ENCODE peak calls at places on chromosomes 4 and X, in seven cellular contexts. O is trophoblast cell, M is H9, N is mesendoderm, A is IMR-90, Q is H1, K is neuronal stem cell. I is an unnamed sample.

GRCh38 chrX:53235566-53235965 is 10.6 kb upstream of the KDM5C start:
- DNase-seq in O (no peak), M (no peak), N (no peak), A (no peak), Q (no peak), K (no peak), I (no peak)

GRCh38 chrX:120111611-120112010 is 4.1 kb downstream of the RHOXF1 start:
- DNase-seq in O (no peak), M (no peak), N (no peak), A (no peak), Q (no peak), K (no peak), I (no peak)

GRCh38 chr4:150938417-150938816 is 76.7 kb downstream of the LRBA start:
- DNase-seq in O (no peak), M (peak; percentile 45), N (peak; percentile 72), A (no peak), Q (no peak), K (peak; percentile 54), I (no peak)

GRCh38 chr4:27194599-27194998 is 334.0 kb downstream of the STIM2 start:
- DNase-seq in O (no peak), M (no peak), N (no peak), A (no peak), Q (no peak), K (no peak), I (no peak)

GRCh38 chr4:15717647-15718416 is 15.0 kb downstream of the BST1 start:
- DNase-seq in O (no peak), M (no peak), N (no peak), A (peak; percentile 41), Q (no peak), K (no peak), I (peak; percentile 88)

GRCh38 chr4:48635310-48635709 is 144.8 kb downstream of the FRYL start:
- DNase-seq in O (peak; percentile 32), M (no peak), N (peak; percentile 37), A (peak; percentile 37), Q (no peak), K (no peak), I (peak; percentile 44)

GRCh38 chr4:38015886-38016515 is 55.8 kb downstream of the PTTG2 start:
- DNase-seq in O (peak; percentile 74), M (no peak), N (peak; percentile 39), A (no peak), Q (no peak), K (no peak), I (no peak)

GRCh38 chr4:123941306-123941705 is 544.7 kb downstream of the SPRY1 start:
- DNase-seq in O (no peak), M (no peak), N (no peak), A (peak; percentile 61), Q (no peak), K (no peak), I (no peak)

GRCh38 chr4:152773953-152774352 is 5.6 kb downstream of the TIGD4 start:
- DNase-seq in O (no peak), M (no peak), N (no peak), A (no peak), Q (no peak), K (no peak), I (no peak)
- H2BK5ac ChIP-seq in O (no peak overlapping the region), M (no peak overlapping the region), N (no peak overlapping the region), A (no peak overlapping the region), Q (no peak overlapping the region), K (no peak overlapping the region), I (no peak overlapping the region)

GRCh38 chr4:168540865-168541607 is 44.2 kb downstream of the PALLD start:
- DNase-seq in O (no peak), M (no peak), N (no peak), A (no peak), Q (no peak), K (no peak), I (no peak)
- H3K4me2 ChIP-seq in O (no peak overlapping the region), M (no peak overlapping the region), N (no peak overlapping the region), A (peak overlapping the region; percentile 84), Q (no peak overlapping the region), K (no peak overlapping the region), I (no peak overlapping the region)

GRCh38 chr4:6262176-6262575 is 7.5 kb upstream of the WFS1 start:
- DNase-seq in O (no peak), M (no peak), N (no peak), A (no peak), Q (no peak), K (no peak), I (no peak)
- H4K8ac ChIP-seq in O (no peak overlapping the region), M (no peak overlapping the region), N (no peak overlapping the region), A (no peak overlapping the region), Q (no peak overlapping the region), K (no peak overlapping the region), I (no peak overlapping the region)

GRCh38 chr4:108596389-108596788 is 24.0 kb upstream of the RPL34 start:
- DNase-seq in O (no peak), M (no peak), N (no peak), A (peak; percentile 9), Q (no peak), K (no peak), I (no peak)

GRCh38 chr4:108601517-108601916 is 18.9 kb upstream of the RPL34 start:
- DNase-seq in O (no peak), M (no peak), N (no peak), A (no peak), Q (no peak), K (no peak), I (no peak)

GRCh38 chr4:108601096-108601495 is 19.3 kb upstream of the RPL34 start:
- DNase-seq in O (no peak), M (no peak), N (no peak), A (no peak), Q (no peak), K (no peak), I (no peak)
- H2BK5ac ChIP-seq in O (no peak overlapping the region), M (no peak overlapping the region), N (no peak overlapping the region), A (no peak overlapping the region), Q (no peak overlapping the region), K (no peak overlapping the region), I (no peak overlapping the region)

GRCh38 chr4:648579-649292 is 23.4 kb downstream of the PDE6B start:
- DNase-seq in O (no peak), M (no peak), N (peak; percentile 22), A (no peak), Q (no peak), K (peak; percentile 33), I (no peak)
- H3K4me2 ChIP-seq in O (no peak overlapping the region), M (no peak overlapping the region), N (no peak overlapping the region), A (no peak overlapping the region), Q (no peak overlapping the region), K (peak overlapping the region; percentile 18), I (no peak overlapping the region)